ENCODE peak calls at places on chromosomes 16 and 17, in ten cellular contexts. J is head of caudate nucleus; X is skeletal muscle cell; O is cerebellar cortex; F is stimulated activated CD4-positive, alpha-beta T cell treated with anti-CD3 and anti-CD28 coated beads, TNF-alpha, amount 100 ng/mL, for 24 hours; P is uterus; D is occipital lobe; H is activated CD4-positive, CD25-positive, alpha-beta regulatory T cell treated with anti-CD3 and anti-CD28 coated beads, Interleukin-2, amount 50 U/mL, for 16 hours; L is cardiac fibroblast; Q is brain microvascular endothelial cell. E is an unnamed sample.

GRCh38 chr17:10053976-10054551 is 144.3 kb downstream of the GAS7 start:
- DNase-seq in H (no peak), O (no peak), Q (no peak), F (no peak), X (no peak), P (no peak), D (no peak), J (no peak), L (no peak), E (no peak)

GRCh38 chr16:8505327-8505991 is 84.9 kb downstream of the TMEM114 start:
- DNase-seq in F (no peak), D (no peak), X (no peak), P (no peak), L (no peak), Q (no peak), H (no peak), O (no peak), J (no peak), E (no peak)

GRCh38 chr17:10149573-10150399 is 48.6 kb downstream of the GAS7 start:
- DNase-seq in F (no peak), L (peak), O (no peak), J (no peak), X (peak), Q (peak), D (no peak), H (no peak), P (no peak), E (no peak)

GRCh38 chr17:78223765-78224164 is 7.7 kb upstream of the TMEM235 start:
- DNase-seq in X (no peak), F (no peak), Q (no peak), P (no peak), L (no peak), D (no peak), H (no peak), O (no peak), J (no peak), E (no peak)

GRCh38 chr16:73037845-73038570 is 9.9 kb downstream of the ZFHX3 start:
- DNase-seq in F (no peak), X (no peak), H (no peak), P (no peak), L (no peak), D (no peak), Q (no peak), J (no peak), O (no peak), E (no peak)

GRCh38 chr16:2933136-2933535 is 21.4 kb downstream of the FLYWCH1 start:
- DNase-seq in O (no peak), D (no peak), H (no peak), X (no peak), J (no peak), F (no peak), P (no peak), Q (no peak), L (no peak), E (no peak)

GRCh38 chr16:89383095-89384003 is 107.0 kb downstream of the ANKRD11 start:
- DNase-seq in P (no peak), J (peak), L (peak), F (no peak), D (no peak), X (no peak), O (no peak), H (no peak), Q (peak), E (no peak)

GRCh38 chr17:7260151-7260550 is 2.1 kb downstream of the CLDN7 start:
- DNase-seq in O (no peak), Q (no peak), P (no peak), L (no peak), X (no peak), D (no peak), H (no peak), J (no peak), F (no peak), E (no peak)

GRCh38 chr16:78665373-78665772 is 565.9 kb downstream of the WWOX start:
- DNase-seq in O (no peak), Q (no peak), F (no peak), H (no peak), J (no peak), L (peak), D (no peak), P (no peak), X (no peak), E (no peak)

GRCh38 chr16:29821663-29822115 is 1.4 kb downstream of the MVP start:
- DNase-seq in Q (peak), H (no peak), L (peak), D (no peak), J (no peak), F (no peak), O (no peak), X (no peak), P (peak), E (no peak)

GRCh38 chr17:78267257-78268073 is 36.0 kb downstream of the TMEM235 start:
- DNase-seq in J (no peak), H (no peak), Q (no peak), D (no peak), L (peak), P (no peak), X (no peak), F (no peak), O (no peak), E (no peak)

GRCh38 chr17:58344791-58345157 is 7.2 kb downstream of the SUPT4H1 start:
- DNase-seq in X (no peak), O (no peak), F (no peak), Q (no peak), P (no peak), D (no peak), J (no peak), L (no peak), H (no peak), E (no peak)

GRCh38 chr17:76337413-76337777 is 16.3 kb downstream of the PRPSAP1 start:
- DNase-seq in L (no peak), H (no peak), J (no peak), F (no peak), O (no peak), X (no peak), P (no peak), D (no peak), Q (no peak), E (no peak)

GRCh38 chr17:45346255-45347015 is 29.6 kb upstream of the MAP3K14 start:
- DNase-seq in X (peak), H (no peak), F (no peak), P (peak), O (no peak), J (no peak), D (no peak), Q (no peak), L (peak), E (no peak)

GRCh38 chr16:10338426-10338825 is 47.4 kb upstream of the ATF7IP2 start:
- DNase-seq in L (no peak), J (no peak), X (no peak), Q (peak), H (no peak), F (no peak), O (no peak), P (no peak), D (no peak), E (no peak)

GRCh38 chr16:24852281-24852721 is 6.5 kb downstream of the SLC5A11 start:
- DNase-seq in D (no peak), H (no peak), O (no peak), L (peak), Q (no peak), J (peak), P (no peak), F (no peak), X (no peak), E (no peak)

GRCh38 chr16:56972403-56972802 is 10.7 kb downstream of the CETP start:
- DNase-seq in J (no peak), H (no peak), X (no peak), O (no peak), F (no peak), L (no peak), D (no peak), P (no peak), Q (no peak), E (no peak)

GRCh38 chr17:41008811-41009210 is at the start of gene KRTAP3-1:
- DNase-seq in L (no peak), H (no peak), Q (no peak), P (no peak), O (peak), X (no peak), J (no peak), D (no peak), F (no peak), E (no peak)

GRCh38 chr17:58330997-58331814 is 2.6 kb upstream of the TSPOAP1 start:
- DNase-seq in J (no peak), O (no peak), X (no peak), L (no peak), P (no peak), Q (no peak), H (peak), F (peak), D (no peak), E (no peak)

GRCh38 chr16:3983081-3983520 is 102.6 kb upstream of the CREBBP start:
- DNase-seq in L (peak), O (peak), J (peak), Q (peak), D (peak), F (no peak), X (no peak), P (peak), H (no peak), E (no peak)

GRCh38 chr17:39863244-39863917 is 731 bp downstream of the IKZF3 start:
- DNase-seq in L (no peak), P (no peak), F (no peak), J (no peak), O (no peak), X (no peak), H (no peak), Q (no peak), D (no peak), E (no peak)

GRCh38 chr16:35186045-35186759 is 1726.8 kb downstream of the TP53TG3F start:
- DNase-seq in Q (no peak), O (no peak), H (no peak), P (no peak), X (no peak), L (no peak), D (no peak), J (no peak), F (no peak), E (no peak)

GRCh38 chr17:41020346-41020745 is 6.7 kb downstream of the KRTAP1-5 start:
- DNase-seq in P (no peak), Q (no peak), H (no peak), L (no peak), J (no peak), F (no peak), X (no peak), O (no peak), D (no peak), E (no peak)

GRCh38 chr17:51046527-51047384 is 73.9 kb downstream of the SPAG9 start:
- DNase-seq in O (peak), L (peak), J (peak), Q (peak), F (no peak), X (peak), H (no peak), P (peak), D (peak), E (no peak)